ENCODE peak calls at places on chromosomes 6 and 20, in seven cellular contexts. I is DND-41, W is upper lobe of right lung, D is heart left ventricle, N is neuronal stem cell, P is upper lobe of left lung, T is lung. Y is an unnamed sample.

GRCh38 chr20:45467861-45468260 is 1.7 kb upstream of the WFDC2 start:
- DNase-seq in I (no peak), W (no peak), D (no peak), N (no peak), P (no peak), T (no peak), Y (no peak)

GRCh38 chr20:34531608-34532265 is 15.5 kb downstream of the DYNLRB1 start:
- DNase-seq in I (no peak), W (no peak), D (no peak), N (no peak), P (no peak), T (no peak), Y (no peak)

GRCh38 chr20:43955244-43956191 is 40.9 kb downstream of the TOX2 start:
- DNase-seq in I (peak; percentile 77), W (no peak), D (no peak), N (no peak), P (no peak), T (peak; percentile 48), Y (no peak)

GRCh38 chr6:24933868-24934401 is 1.8 kb downstream of the RIPOR2 start:
- DNase-seq in I (no peak), W (no peak), D (no peak), N (no peak), P (no peak), T (no peak), Y (no peak)

GRCh38 chr20:12627485-12627884 is 381.3 kb upstream of the SPTLC3 start:
- DNase-seq in I (no peak), W (no peak), D (no peak), N (no peak), P (no peak), T (no peak), Y (no peak)

GRCh38 chr6:16626650-16627049 is 134.6 kb downstream of the ATXN1 start:
- DNase-seq in I (no peak), W (no peak), D (no peak), N (no peak), P (no peak), T (no peak), Y (no peak)

GRCh38 chr20:10603378-10603777 is 70.4 kb downstream of the JAG1 start:
- DNase-seq in I (no peak), W (no peak), D (no peak), N (no peak), P (no peak), T (no peak), Y (no peak)

GRCh38 chr20:32461836-32462600 is 103.9 kb downstream of the ASXL1 start:
- DNase-seq in I (no peak), W (no peak), D (no peak), N (no peak), P (no peak), T (no peak), Y (no peak)

GRCh38 chr20:6940052-6940451 is 172.6 kb downstream of the BMP2 start:
- DNase-seq in I (no peak), W (no peak), D (no peak), N (peak; percentile 23), P (no peak), T (no peak), Y (no peak)

GRCh38 chr20:10338781-10339180 is 95.2 kb downstream of the MKKS start:
- DNase-seq in I (no peak), W (no peak), D (no peak), N (no peak), P (no peak), T (no peak), Y (no peak)

DNA sequence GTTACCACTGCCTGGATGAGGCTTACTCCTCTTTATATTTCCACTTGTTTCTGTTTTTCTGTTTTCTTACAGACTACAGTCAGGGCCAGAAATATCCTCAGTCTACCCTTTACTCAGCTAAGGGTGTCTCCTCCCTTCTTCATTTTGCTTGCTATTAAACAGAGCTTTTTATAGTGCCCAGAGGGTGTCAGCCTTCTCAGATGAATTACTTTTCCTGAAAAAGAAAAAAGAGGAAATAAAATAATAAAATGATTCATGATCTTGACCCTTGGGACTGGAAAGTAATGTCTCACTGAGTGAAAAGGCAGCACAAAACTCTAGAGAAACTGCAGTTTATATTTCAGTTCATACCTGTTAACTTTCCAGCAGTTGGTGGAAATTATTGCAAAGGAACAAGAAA is 170.7 kb downstream of the IBTK start:
- DNase-seq in I (no peak), W (no peak), D (no peak), N (no peak), P (no peak), T (no peak), Y (no peak)
- H3K4me1 ChIP-seq in I (peaks cover 4% of the 10 kb centered on the region), W (no peaks in the 10 kb centered on the region), D (no peaks in the 10 kb centered on the region), N (no peaks in the 10 kb centered on the region), P (no peaks in the 10 kb centered on the region), T (peaks cover 3% of the 10 kb centered on the region), Y (peaks cover 25% of the 10 kb centered on the region)

DNA sequence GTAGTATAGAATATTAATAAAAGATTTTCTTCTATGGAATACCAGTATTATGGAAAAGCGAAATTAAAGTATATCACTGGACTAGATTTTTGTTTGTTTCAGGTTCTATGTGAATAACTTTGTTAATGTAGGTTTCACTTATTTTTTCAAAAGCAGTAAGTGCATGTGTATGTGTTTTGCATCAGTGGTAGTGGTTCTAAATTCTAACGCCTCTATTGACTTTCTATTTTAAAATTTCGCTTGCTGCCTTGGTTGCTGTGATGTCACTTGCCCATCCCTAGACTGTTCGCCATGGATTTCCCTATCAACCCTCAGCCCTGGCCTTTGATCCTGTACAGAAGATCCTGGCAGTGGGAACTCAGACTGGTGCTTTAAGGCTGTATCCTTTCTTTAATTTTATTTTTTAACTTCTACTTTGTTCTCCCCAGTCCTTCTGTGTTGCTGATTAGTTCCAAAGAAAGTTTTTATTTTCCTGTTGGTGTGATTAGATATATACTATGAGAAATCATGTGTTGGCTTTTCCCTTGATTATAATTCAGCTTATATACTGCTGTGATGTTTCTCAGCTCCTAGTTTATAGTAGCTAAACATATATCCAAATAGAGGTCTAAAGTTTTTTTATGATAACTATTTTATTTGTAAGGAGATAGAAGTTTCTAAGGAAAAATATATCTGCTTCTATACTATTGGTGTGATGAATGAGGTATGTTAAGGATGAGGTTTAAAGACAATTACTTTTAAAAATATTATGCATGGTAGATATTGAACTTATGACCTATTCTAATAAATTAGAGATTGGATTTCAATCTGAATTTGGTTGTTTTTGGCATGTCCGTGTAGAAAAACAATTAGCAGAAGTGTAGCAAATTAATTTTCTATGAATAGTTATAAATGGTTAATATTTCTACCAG is 1.7 kb downstream of the STXBP5 start:
- DNase-seq in I (no peak), W (no peak), D (no peak), N (no peak), P (no peak), T (no peak), Y (no peak)
- H3K4me3 ChIP-seq in I (peak overlapping the region; percentile 26), W (peak overlapping the region; percentile 82), D (peak overlapping the region; percentile 85), N (no peak overlapping the region), P (peak overlapping the region; percentile 93), T (no peak overlapping the region), Y (peak overlapping the region; percentile 84)

DNA sequence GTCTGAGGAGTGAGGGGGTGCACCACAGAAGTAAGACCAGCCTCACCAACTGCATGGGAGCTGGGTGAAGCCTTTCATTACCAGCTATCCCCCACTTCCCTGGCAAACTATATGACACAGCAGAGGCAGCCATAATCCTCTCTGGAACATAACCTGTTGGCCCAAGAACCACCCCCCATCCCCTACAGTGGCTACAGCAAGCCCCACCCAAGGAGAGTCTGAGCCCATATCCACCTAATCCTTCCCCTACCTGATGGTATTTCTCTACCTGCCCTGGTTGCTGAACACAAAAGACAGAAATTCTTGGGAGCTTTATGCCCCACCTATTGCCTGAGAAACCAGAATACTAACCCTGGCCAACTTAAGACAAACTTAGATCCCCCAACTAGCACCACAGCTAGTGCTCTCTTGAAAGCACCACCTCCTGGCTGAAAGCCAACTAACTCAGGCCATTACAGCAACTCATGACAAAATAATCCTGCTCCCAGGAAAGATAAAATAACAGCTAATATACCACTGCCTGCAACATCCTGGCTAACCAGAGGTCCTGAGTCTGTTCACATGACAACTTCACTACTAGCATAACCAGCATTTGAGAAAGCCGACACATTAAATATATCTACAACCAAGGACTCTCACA is 11.2 kb downstream of the RNGTT start:
- DNase-seq in I (no peak), W (no peak), D (no peak), N (no peak), P (no peak), T (no peak), Y (no peak)
- H3K9me3 ChIP-seq in I (peaks cover 31% of the 10 kb centered on the region), W (peaks cover 13% of the 10 kb centered on the region), D (no peaks in the 10 kb centered on the region), N (peaks cover 41% of the 10 kb centered on the region), P (peaks cover 6% of the 10 kb centered on the region), T (no peaks in the 10 kb centered on the region), Y (peaks cover 26% of the 10 kb centered on the region)

DNA sequence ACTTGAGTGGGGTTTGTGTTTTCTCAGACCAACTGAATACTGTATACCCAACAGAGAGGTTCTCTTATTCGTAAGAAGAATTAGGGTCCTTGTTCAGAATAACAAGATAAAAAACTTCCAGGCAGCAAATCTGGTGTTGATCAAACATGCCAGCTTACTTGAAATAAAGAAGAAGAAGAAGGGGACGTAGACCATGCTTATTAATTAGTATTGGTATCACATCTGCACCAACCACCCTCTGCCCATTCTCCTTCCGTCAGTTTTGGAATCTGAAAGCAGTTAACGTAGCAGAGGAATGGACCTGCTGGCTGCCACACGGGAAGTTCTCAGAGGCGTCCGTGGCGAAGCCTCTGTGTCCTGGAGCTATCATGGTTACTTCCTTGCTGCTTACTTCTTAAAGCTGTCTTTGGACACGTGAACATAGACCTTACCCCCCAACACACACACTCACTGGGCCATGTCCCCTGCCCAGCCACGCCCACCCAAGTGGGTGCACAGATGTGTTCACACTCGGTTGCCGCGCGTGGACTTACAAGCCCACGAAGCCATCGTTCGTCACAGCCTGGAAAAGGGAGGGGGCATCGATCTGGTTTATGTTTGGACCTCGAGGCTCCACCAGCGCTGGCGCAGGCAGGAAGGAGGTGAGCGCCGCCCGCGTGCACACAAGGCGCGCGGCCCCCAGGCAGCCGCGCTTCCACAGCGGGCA is 4.1 kb upstream of the DLL1 start:
- DNase-seq in I (no peak), W (no peak), D (no peak), N (no peak), P (no peak), T (no peak), Y (no peak)
- H3K4me1 ChIP-seq in I (peaks cover 31% of the 10 kb centered on the region), W (peaks cover 36% of the 10 kb centered on the region), D (peaks cover 41% of the 10 kb centered on the region), N (peaks cover 54% of the 10 kb centered on the region), P (peaks cover 52% of the 10 kb centered on the region), T (no peaks in the 10 kb centered on the region), Y (peaks cover 57% of the 10 kb centered on the region)

DNA sequence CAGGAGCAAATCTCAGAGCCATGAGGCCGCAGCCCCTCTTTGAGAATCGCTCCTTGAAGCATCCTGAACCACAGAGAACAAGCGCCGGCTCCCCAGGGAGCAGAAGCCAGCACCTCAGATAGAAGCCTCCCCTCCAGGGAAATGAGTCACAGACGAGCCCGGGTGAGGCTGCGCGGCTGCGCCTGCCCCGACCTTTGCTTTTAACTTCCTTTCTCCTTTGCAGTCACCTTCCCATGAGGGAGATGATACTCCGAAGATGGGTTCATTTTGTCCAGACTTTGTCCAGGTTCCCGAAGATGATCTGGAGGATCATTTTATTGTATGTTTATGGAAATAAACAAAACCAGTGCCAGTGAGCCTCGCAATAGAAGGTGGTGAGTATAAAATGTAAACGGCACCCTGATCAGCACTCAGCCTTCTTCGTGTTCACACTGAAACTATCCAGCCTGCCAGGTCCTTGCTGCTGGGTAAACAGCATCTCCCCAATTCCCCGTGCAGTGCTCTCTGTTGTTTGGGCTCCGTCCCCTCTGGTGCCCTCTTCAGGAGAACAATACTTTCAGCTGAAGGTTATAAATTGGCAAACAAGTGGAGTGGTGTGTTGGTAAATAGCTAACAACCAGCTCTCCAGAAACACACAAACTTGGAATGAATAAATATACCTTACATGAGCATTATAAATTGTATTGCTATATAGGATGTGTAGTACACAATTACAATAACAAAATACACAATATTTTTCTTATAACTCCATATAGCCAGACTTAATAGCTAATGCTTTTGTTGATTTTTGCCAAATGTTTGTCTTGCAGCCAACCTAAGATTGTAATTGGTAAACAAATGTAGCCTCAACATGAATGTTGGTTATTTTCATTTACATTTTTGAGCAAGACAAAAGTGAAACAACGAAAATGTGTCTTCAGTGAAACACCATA is 41.4 kb upstream of the TMEM181 start:
- DNase-seq in I (peak; percentile 89), W (no peak), D (peak; percentile 60), N (no peak), P (peak; percentile 84), T (no peak), Y (peak; percentile 30)
- H3K4me3 ChIP-seq in I (peak overlapping the region; percentile 58), W (peak overlapping the region; percentile 31), D (peak overlapping the region; percentile 29), N (peak overlapping the region; percentile 30), P (peak overlapping the region; percentile 22), T (no peak overlapping the region), Y (peak overlapping the region; percentile 35)

GRCh38 chr6:40049128-40049527 is 114.9 kb upstream of the MOCS1 start:
- DNase-seq in I (no peak), W (no peak), D (no peak), N (no peak), P (no peak), T (no peak), Y (no peak)
- H3K9me3 ChIP-seq in I (peaks cover 10% of the 10 kb centered on the region), W (no peaks in the 10 kb centered on the region), D (no peaks in the 10 kb centered on the region), N (no peaks in the 10 kb centered on the region), P (no peaks in the 10 kb centered on the region), T (peaks cover 1% of the 10 kb centered on the region), Y (no peaks in the 10 kb centered on the region)